ENCODE peak calls at places on chromosome 19, in eight cellular contexts. One of them, this sample, is unnamed.

GRCh38 chr19:34244611-34245299 is 9.6 kb upstream of the GARRE1 start:
- DNase-seq in HEK293T: no peak
- DNase-seq in Calu3: no peak
- DNase-seq in tibial nerve: no peak
- DNase-seq in Ammon's horn: no peak
- DNase-seq in posterior vena cava: no peak
- DNase-seq in GM18507: no peak
- DNase-seq in foreskin melanocyte: no peak
- DNase-seq in this sample: no peak

GRCh38 chr19:51186323-51186722 is 38.6 kb upstream of the CD33 start:
- DNase-seq in HEK293T: no peak
- DNase-seq in Calu3: no peak
- DNase-seq in tibial nerve: no peak
- DNase-seq in Ammon's horn: no peak
- DNase-seq in posterior vena cava: peak; percentile 54
- DNase-seq in GM18507: no peak
- DNase-seq in foreskin melanocyte: no peak
- DNase-seq in this sample: no peak

GRCh38 chr19:29662278-29662603 is 3.0 kb upstream of the PLEKHF1 start:
- DNase-seq in HEK293T: no peak
- DNase-seq in Calu3: no peak
- DNase-seq in tibial nerve: no peak
- DNase-seq in Ammon's horn: no peak
- DNase-seq in posterior vena cava: no peak
- DNase-seq in GM18507: no peak
- DNase-seq in foreskin melanocyte: no peak
- DNase-seq in this sample: no peak

GRCh38 chr19:12994701-12995595 is at the start of gene NFIX:
- DNase-seq in HEK293T: peak; percentile 60
- DNase-seq in Calu3: peak; percentile 66
- DNase-seq in tibial nerve: peak; percentile 56
- DNase-seq in Ammon's horn: no peak
- DNase-seq in posterior vena cava: no peak
- DNase-seq in GM18507: peak; percentile 33
- DNase-seq in foreskin melanocyte: no peak
- DNase-seq in this sample: no peak

GRCh38 chr19:3665681-3666544 is 34.4 kb downstream of the PIP5K1C start:
- DNase-seq in HEK293T: peak; percentile 86
- DNase-seq in Calu3: peak; percentile 65
- DNase-seq in tibial nerve: peak; percentile 75
- DNase-seq in Ammon's horn: peak; percentile 58
- DNase-seq in posterior vena cava: peak; percentile 93
- DNase-seq in GM18507: peak; percentile 77
- DNase-seq in foreskin melanocyte: no peak
- DNase-seq in this sample: peak; percentile 92

GRCh38 chr19:33644284-33644836 is 22.6 kb downstream of the CHST8 start:
- DNase-seq in HEK293T: no peak
- DNase-seq in Calu3: no peak
- DNase-seq in tibial nerve: no peak
- DNase-seq in Ammon's horn: no peak
- DNase-seq in posterior vena cava: peak; percentile 37
- DNase-seq in GM18507: no peak
- DNase-seq in foreskin melanocyte: no peak
- DNase-seq in this sample: no peak

GRCh38 chr19:10116085-10116865 is 3.4 kb downstream of the EIF3G start:
- DNase-seq in HEK293T: no peak
- DNase-seq in Calu3: no peak
- DNase-seq in tibial nerve: no peak
- DNase-seq in Ammon's horn: no peak
- DNase-seq in posterior vena cava: peak; percentile 78
- DNase-seq in GM18507: no peak
- DNase-seq in foreskin melanocyte: no peak
- DNase-seq in this sample: no peak

GRCh38 chr19:47379398-47379938 is 30.4 kb downstream of the DHX34 start:
- DNase-seq in HEK293T: no peak
- DNase-seq in Calu3: no peak
- DNase-seq in tibial nerve: no peak
- DNase-seq in Ammon's horn: peak; percentile 73
- DNase-seq in posterior vena cava: no peak
- DNase-seq in GM18507: no peak
- DNase-seq in foreskin melanocyte: no peak
- DNase-seq in this sample: no peak

GRCh38 chr19:43425567-43426392 is 11.1 kb downstream of the TEX101 start:
- DNase-seq in HEK293T: peak; percentile 32
- DNase-seq in Calu3: peak; percentile 60
- DNase-seq in tibial nerve: no peak
- DNase-seq in Ammon's horn: peak; percentile 7
- DNase-seq in posterior vena cava: no peak
- DNase-seq in GM18507: no peak
- DNase-seq in foreskin melanocyte: no peak
- DNase-seq in this sample: no peak

This sample was measured in GM13976.